ENCODE peak calls at places on chromosome 12, in ten cellular contexts. P, U, V, Y, W, T, M, I, A and F are unnamed samples.

GRCh38 chr12:90280033-90280432 is 571.4 kb upstream of the ATP2B1 start:
- DNase-seq in P (no peak), U (no peak), V (peak), Y (no peak), W (no peak), T (no peak), M (no peak), I (peak), A (no peak), F (no peak)

GRCh38 chr12:54213084-54213483 is 24.3 kb upstream of the SMUG1 start:
- DNase-seq in P (no peak), U (no peak), V (no peak), Y (no peak), W (no peak), T (no peak), M (no peak), I (no peak), A (no peak), F (no peak)

GRCh38 chr12:2288001-2288400 is 235.2 kb downstream of the CACNA1C start:
- DNase-seq in P (no peak), U (no peak), V (peak), Y (no peak), W (no peak), T (no peak), M (no peak), I (peak), A (peak), F (no peak)

GRCh38 chr12:92290016-92290685 is 144.5 kb upstream of the BTG1 start:
- DNase-seq in P (no peak), U (peak), V (peak), Y (no peak), W (no peak), T (no peak), M (no peak), I (peak), A (no peak), F (no peak)

GRCh38 chr12:661720-662486 is 1.3 kb downstream of the NINJ2 start:
- DNase-seq in P (no peak), U (no peak), V (no peak), Y (no peak), W (no peak), T (no peak), M (no peak), I (no peak), A (no peak), F (peak)

GRCh38 chr12:64757778-64758177 is 1.4 kb downstream of the GNS start:
- DNase-seq in P (no peak), U (no peak), V (no peak), Y (no peak), W (no peak), T (no peak), M (no peak), I (no peak), A (no peak), F (no peak)

GRCh38 chr12:67539946-67540345 is 108.6 kb upstream of the DYRK2 start:
- DNase-seq in P (no peak), U (no peak), V (no peak), Y (no peak), W (no peak), T (no peak), M (no peak), I (no peak), A (no peak), F (no peak)

GRCh38 chr12:22458301-22458917 is 85.9 kb downstream of the C2CD5 start:
- DNase-seq in P (no peak), U (no peak), V (no peak), Y (no peak), W (no peak), T (no peak), M (no peak), I (no peak), A (no peak), F (no peak)

GRCh38 chr12:108306014-108306501 is 33.1 kb downstream of the CMKLR1 start:
- DNase-seq in P (no peak), U (no peak), V (peak), Y (peak), W (no peak), T (no peak), M (no peak), I (peak), A (no peak), F (no peak)

GRCh38 chr12:89179983-89180382 is 172.3 kb downstream of the DUSP6 start:
- DNase-seq in P (no peak), U (peak), V (peak), Y (peak), W (peak), T (no peak), M (peak), I (peak), A (no peak), F (no peak)

GRCh38 chr12:16606201-16606849 is 363 bp upstream of the LMO3 start:
- DNase-seq in P (no peak), U (peak), V (peak), Y (no peak), W (peak), T (no peak), M (no peak), I (peak), A (peak), F (no peak)

GRCh38 chr12:112096667-112097066 is 11.9 kb downstream of the NAA25 start:
- DNase-seq in P (no peak), U (peak), V (peak), Y (no peak), W (no peak), T (no peak), M (no peak), I (peak), A (no peak), F (no peak)

GRCh38 chr12:96238336-96239031 is 44.3 kb downstream of the ELK3 start:
- DNase-seq in P (no peak), U (no peak), V (no peak), Y (no peak), W (peak), T (peak), M (peak), I (no peak), A (peak), F (peak)

GRCh38 chr12:93780115-93780641 is 103.0 kb downstream of the CRADD start:
- DNase-seq in P (no peak), U (no peak), V (peak), Y (no peak), W (peak), T (no peak), M (no peak), I (peak), A (no peak), F (no peak)

DNA sequence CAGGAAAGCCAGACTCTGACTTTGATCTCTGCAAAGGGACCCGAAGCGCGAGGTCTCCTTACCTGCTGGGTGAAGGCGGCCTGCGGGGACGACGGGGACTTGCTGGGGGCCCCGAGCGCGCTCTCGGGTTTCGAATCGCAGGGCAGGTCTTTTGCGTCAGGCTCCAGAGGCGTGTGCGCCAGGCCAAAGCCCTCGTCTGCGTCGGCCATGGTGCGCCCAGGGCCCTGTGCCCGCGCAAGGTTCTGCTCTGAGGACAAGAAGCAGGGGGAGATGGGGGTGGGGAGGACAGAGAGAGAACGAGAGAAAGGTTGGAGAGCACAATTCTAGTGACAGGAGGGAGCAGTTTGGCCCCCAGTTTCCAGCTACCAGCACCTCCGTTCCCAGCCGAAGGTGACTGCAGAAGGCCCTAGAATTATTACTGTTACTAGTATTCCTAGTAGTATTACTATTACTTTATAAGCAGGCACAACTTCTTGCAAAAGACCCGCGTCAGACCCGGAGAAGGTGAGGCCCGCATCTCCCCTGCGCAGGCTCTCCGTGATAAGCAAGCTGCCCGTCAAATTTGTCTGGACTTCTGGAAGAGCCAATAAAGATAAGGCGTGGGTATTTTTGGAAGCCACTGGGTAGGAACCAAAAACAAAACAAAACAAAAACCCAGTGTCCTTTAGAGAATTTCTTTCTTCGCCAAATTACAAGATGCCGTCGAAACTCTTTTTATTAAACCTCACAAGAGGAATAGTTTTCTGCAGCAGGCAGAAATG is 2.1 kb downstream of the TBX5 start:
- DNase-seq in P (no peak), U (no peak), V (no peak), Y (no peak), W (no peak), T (no peak), M (no peak), I (peak), A (peak), F (peak)
- H3K27ac ChIP-seq in P (no peak), U (no peak), V (no peak), Y (no peak), W (no peak), T (no peak), M (no peak), I (peak), A (peak), F (peak)

GRCh38 chr12:6059221-6059620 is 65.2 kb downstream of the VWF start:
- DNase-seq in P (no peak), U (no peak), V (no peak), Y (no peak), W (no peak), T (no peak), M (no peak), I (no peak), A (no peak), F (no peak)
- H3K27ac ChIP-seq in P (no peak), U (no peak), V (no peak), Y (no peak), W (no peak), T (no peak), M (no peak), I (no peak), A (no peak), F (peak)

DNA sequence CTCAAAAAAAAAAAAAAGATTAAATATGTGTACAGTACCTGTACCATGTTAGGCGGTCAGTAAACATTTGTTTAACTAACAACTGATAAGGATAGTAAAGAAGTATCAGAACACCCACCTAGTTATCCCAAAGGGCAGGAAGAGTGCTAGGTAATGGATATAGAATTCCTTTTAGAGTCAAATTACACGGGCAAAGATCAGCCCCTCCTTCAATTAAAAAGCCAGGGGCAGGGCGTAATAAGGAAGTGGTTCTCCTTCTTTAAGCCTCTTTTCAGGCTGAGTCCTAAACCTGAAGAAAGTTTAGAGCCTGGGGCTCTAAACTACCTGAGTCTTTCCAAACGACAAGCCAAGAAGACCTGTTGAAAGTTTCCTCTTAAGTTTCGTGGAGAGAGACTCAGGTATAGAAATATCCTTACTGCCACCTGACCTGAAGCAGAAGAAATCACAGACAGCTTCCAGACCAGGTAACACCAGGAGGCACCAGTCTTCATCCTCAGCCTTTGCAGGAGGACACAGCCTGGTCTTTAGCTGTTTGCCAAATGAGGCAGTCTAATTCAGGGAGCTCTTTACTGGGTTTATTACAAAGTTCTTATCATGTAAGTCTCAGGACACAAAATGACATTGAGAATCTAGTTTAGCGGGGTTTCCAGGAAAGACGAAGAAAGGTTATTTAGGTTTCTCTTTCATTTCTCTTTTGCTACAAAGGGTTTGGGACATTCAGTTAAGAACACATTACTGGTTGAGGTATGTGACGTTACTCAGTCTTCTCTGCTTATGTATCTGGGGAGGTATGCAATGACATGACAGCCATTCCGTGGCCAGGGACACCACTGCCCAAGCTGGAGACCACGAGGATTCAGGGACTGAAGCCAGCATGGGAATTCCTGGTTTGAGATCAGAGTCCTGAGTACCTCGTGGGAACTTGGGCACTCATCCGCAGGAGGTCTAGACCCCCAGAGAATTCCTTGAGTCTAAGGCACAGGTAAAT is at the start of gene BCL2L14:
- DNase-seq in P (no peak), U (peak), V (peak), Y (no peak), W (no peak), T (no peak), M (no peak), I (no peak), A (no peak), F (no peak)
- H3K27ac ChIP-seq in P (no peak), U (peak), V (no peak), Y (no peak), W (no peak), T (peak), M (no peak), I (no peak), A (no peak), F (no peak)

GRCh38 chr12:52776435-52776834 is 710 bp downstream of the KRT76 start:
- DNase-seq in P (no peak), U (no peak), V (no peak), Y (no peak), W (no peak), T (no peak), M (no peak), I (no peak), A (no peak), F (no peak)

GRCh38 chr12:52778833-52779232 is 1.7 kb upstream of the KRT76 start:
- DNase-seq in P (no peak), U (no peak), V (no peak), Y (no peak), W (no peak), T (no peak), M (no peak), I (no peak), A (no peak), F (no peak)

GRCh38 chr12:52776913-52777395 is at the start of gene KRT76:
- DNase-seq in P (no peak), U (no peak), V (no peak), Y (no peak), W (no peak), T (no peak), M (no peak), I (no peak), A (no peak), F (no peak)

GRCh38 chr12:52779914-52780313 is 2.8 kb upstream of the KRT76 start:
- DNase-seq in P (no peak), U (no peak), V (no peak), Y (no peak), W (no peak), T (no peak), M (no peak), I (no peak), A (no peak), F (no peak)

DNA sequence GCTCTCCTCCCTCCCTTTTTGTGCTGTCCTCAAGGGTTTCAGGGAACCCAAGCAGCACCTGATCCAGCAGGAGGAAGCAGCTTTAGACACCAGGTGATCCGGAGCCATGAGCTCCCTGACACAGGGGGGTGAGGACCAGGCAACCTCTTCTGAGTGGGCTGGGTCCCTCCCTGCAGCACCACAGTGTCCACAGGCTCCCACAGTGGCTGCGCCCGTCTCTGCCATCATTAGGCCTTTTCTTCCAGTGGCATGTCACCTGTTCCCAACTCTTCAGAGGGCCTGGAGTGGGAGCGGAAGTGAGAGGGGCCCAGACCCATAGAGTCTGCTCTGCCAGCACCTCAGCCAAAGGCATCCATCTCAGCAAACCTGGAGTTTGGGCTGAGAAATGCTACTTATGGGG is 421 bp upstream of the KRT76 start:
- DNase-seq in P (no peak), U (no peak), V (no peak), Y (no peak), W (no peak), T (no peak), M (no peak), I (no peak), A (no peak), F (no peak)
- H3K27ac ChIP-seq in P (no peak), U (no peak), V (no peak), Y (no peak), W (no peak), T (no peak), M (no peak), I (no peak), A (no peak), F (no peak)

DNA sequence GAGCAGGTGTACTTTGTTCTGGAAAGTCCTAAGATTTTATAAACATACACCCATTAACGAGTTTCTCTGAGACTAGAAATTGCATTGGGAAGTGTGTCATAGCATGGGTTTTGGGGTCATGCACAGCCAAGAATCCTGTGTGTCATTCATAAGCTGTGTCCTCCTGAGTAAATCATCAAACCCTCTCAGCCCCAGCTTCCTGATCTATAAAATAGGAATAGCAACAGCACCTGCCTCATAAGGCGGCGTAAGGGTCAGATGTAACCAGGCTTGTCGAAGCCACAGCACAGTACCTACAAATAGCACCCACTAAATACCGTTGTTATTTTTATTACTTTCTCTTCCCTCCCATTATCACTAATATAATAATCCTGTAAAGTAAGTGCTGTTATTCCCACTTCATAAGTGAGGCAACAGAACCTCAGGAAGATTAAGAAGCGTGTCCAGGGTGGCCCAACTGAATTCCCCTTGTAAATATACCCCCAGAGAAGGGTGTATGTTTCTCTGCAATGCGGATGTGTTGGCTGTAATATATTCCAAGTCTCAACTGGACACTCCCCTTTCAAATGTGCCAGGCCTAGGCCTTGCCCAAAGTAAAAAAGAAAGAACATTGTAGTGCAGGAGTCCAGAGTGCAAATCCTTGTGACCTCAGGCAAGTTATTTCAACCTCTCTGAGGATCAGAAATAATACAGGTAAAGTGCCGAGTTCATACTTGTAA is 188.3 kb upstream of the BCL2L14 start:
- DNase-seq in P (no peak), U (no peak), V (no peak), Y (no peak), W (no peak), T (no peak), M (no peak), I (no peak), A (no peak), F (no peak)
- H3K27ac ChIP-seq in P (no peak), U (peak), V (peak), Y (no peak), W (peak), T (peak), M (no peak), I (no peak), A (no peak), F (no peak)

GRCh38 chr12:116552750-116553383 is 6.3 kb upstream of the MAP1LC3B2 start:
- DNase-seq in P (no peak), U (no peak), V (no peak), Y (no peak), W (no peak), T (no peak), M (no peak), I (no peak), A (no peak), F (no peak)
- H3K27ac ChIP-seq in P (no peak), U (no peak), V (no peak), Y (no peak), W (no peak), T (peak), M (no peak), I (no peak), A (no peak), F (no peak)

GRCh38 chr12:116128779-116129178 is 148.7 kb downstream of the MED13L start:
- DNase-seq in P (no peak), U (no peak), V (no peak), Y (no peak), W (no peak), T (no peak), M (no peak), I (no peak), A (no peak), F (no peak)
- H3K27ac ChIP-seq in P (no peak), U (no peak), V (no peak), Y (no peak), W (no peak), T (no peak), M (no peak), I (no peak), A (peak), F (no peak)